ENCODE peak calls at places on chromosomes 13 and 19, in five cellular contexts. P, N, Z, G and M are unnamed samples.

GRCh38 chr19:55479045-55479444 is 2.6 kb downstream of the ZNF628 start:
- DNase-seq in P (no peak), N (no peak), Z (no peak), G (no peak), M (no peak)

GRCh38 chr13:40318366-40318765 is 348.1 kb downstream of the FOXO1 start:
- DNase-seq in P (peak), N (no peak), Z (peak), G (no peak), M (no peak)

GRCh38 chr19:15850385-15850784 is 34.9 kb upstream of the OR10H1 start:
- DNase-seq in P (no peak), N (no peak), Z (no peak), G (no peak), M (no peak)

GRCh38 chr13:78875792-78876580 is 217.0 kb upstream of the OBI1 start:
- DNase-seq in P (no peak), N (no peak), Z (no peak), G (no peak), M (no peak)

GRCh38 chr19:7224205-7224833 is 69.9 kb downstream of the INSR start:
- DNase-seq in P (no peak), N (no peak), Z (peak), G (no peak), M (no peak)

GRCh38 chr13:20902438-20903163 is at the start of gene XPO4:
- DNase-seq in P (peak), N (peak), Z (peak), G (peak), M (peak)

GRCh38 chr13:26949701-26950345 is 189.2 kb upstream of the GPR12 start:
- DNase-seq in P (no peak), N (no peak), Z (no peak), G (no peak), M (no peak)

GRCh38 chr13:92838786-92839185 is 387.8 kb upstream of the GPC6 start:
- DNase-seq in P (no peak), N (peak), Z (no peak), G (peak), M (no peak)

GRCh38 chr19:19948800-19949199 is 48.1 kb downstream of the ZNF93 start:
- DNase-seq in P (no peak), N (no peak), Z (no peak), G (no peak), M (no peak)

GRCh38 chr19:51107406-51108065 is 673 bp downstream of the CTU1 start:
- DNase-seq in P (no peak), N (no peak), Z (no peak), G (peak), M (peak)

GRCh38 chr19:50461066-50461875 is 15.0 kb upstream of the EMC10 start:
- DNase-seq in P (peak), N (peak), Z (peak), G (peak), M (peak)

GRCh38 chr13:24709186-24709913 is 29.1 kb downstream of the ATP12A start:
- DNase-seq in P (no peak), N (no peak), Z (no peak), G (no peak), M (no peak)

GRCh38 chr19:1360818-1361461 is 22.8 kb upstream of the NDUFS7 start:
- DNase-seq in P (no peak), N (peak), Z (peak), G (peak), M (no peak)

GRCh38 chr13:99659234-99659633 is 158.0 kb downstream of the TM9SF2 start:
- DNase-seq in P (peak), N (no peak), Z (no peak), G (no peak), M (no peak)

GRCh38 chr19:10368101-10368803 is 12.1 kb downstream of the TYK2 start:
- DNase-seq in P (no peak), N (no peak), Z (no peak), G (peak), M (no peak)

GRCh38 chr19:1262687-1263123 is 6.4 kb upstream of the CIRBP start:
- DNase-seq in P (no peak), N (no peak), Z (no peak), G (peak), M (no peak)

GRCh38 chr13:60066206-60066605 is 97.5 kb downstream of the DIAPH3 start:
- DNase-seq in P (no peak), N (no peak), Z (no peak), G (no peak), M (no peak)

GRCh38 chr19:42282036-42282762 is 13.1 kb downstream of the CIC start:
- DNase-seq in P (no peak), N (no peak), Z (no peak), G (peak), M (no peak)

GRCh38 chr19:42443944-42444398 is 1.2 kb upstream of the CXCL17 start:
- DNase-seq in P (no peak), N (no peak), Z (no peak), G (no peak), M (no peak)

GRCh38 chr13:91845612-91846011 is 447.2 kb downstream of the GPC5 start:
- DNase-seq in P (no peak), N (no peak), Z (no peak), G (no peak), M (no peak)

GRCh38 chr13:111853766-111854165 is 213.2 kb upstream of the SOX1 start:
- DNase-seq in P (no peak), N (no peak), Z (no peak), G (no peak), M (no peak)

GRCh38 chr13:33229446-33230177 is 55.9 kb downstream of the STARD13 start:
- DNase-seq in P (no peak), N (no peak), Z (peak), G (peak), M (peak)

GRCh38 chr19:7698583-7698982 is 3.3 kb downstream of the FCER2 start:
- DNase-seq in P (no peak), N (no peak), Z (no peak), G (no peak), M (no peak)

GRCh38 chr13:99393791-99394735 is 86.9 kb upstream of the GPR183 start:
- DNase-seq in P (no peak), N (no peak), Z (no peak), G (no peak), M (no peak)

GRCh38 chr19:38650180-38650775 is 2.8 kb downstream of the ACTN4 start:
- DNase-seq in P (no peak), N (no peak), Z (no peak), G (peak), M (no peak)